ENCODE peak calls at places on chromosomes 12 and 14, in nine cellular contexts. K is lower lobe of right lung, C is adrenal gland, D is mammary epithelial cell, P is lower leg skin, G is heart left ventricle, Z is fibroblast of pulmonary artery, N is bronchial epithelial cell, I is A549. V is an unnamed sample.

GRCh38 chr14:79552778-79553177 is 658.5 kb downstream of the DIO2 start:
- DNase-seq in Z (no peak), K (no peak), G (no peak), C (no peak), N (no peak), I (no peak), P (no peak), D (no peak), V (no peak)

GRCh38 chr12:25852792-25853191 is 105.7 kb upstream of the RASSF8 start:
- DNase-seq in Z (peak), I (no peak), K (no peak), N (peak), D (peak), G (no peak), P (no peak), C (no peak), V (no peak)

GRCh38 chr12:118212627-118213026 is 76.7 kb downstream of the PEBP1 start:
- DNase-seq in P (no peak), G (no peak), K (no peak), C (no peak), I (no peak), N (no peak), Z (no peak), D (no peak), V (no peak)

GRCh38 chr12:22443379-22444316 is 100.7 kb downstream of the C2CD5 start:
- DNase-seq in P (peak), D (peak), Z (peak), N (peak), C (peak), K (peak), G (no peak), I (peak), V (peak)

GRCh38 chr12:125178222-125178621 is 113.0 kb downstream of the AACS start:
- DNase-seq in I (no peak), K (no peak), D (no peak), Z (no peak), N (no peak), C (no peak), P (no peak), G (no peak), V (no peak)

GRCh38 chr14:31969371-31969770 is 107.7 kb upstream of the ARHGAP5 start:
- DNase-seq in I (no peak), P (no peak), G (no peak), D (no peak), C (no peak), N (no peak), Z (no peak), K (no peak), V (no peak)

GRCh38 chr14:21023174-21023573 is 1.7 kb downstream of the NDRG2 start:
- DNase-seq in Z (no peak), K (no peak), P (peak), C (no peak), D (no peak), N (no peak), I (no peak), G (no peak), V (no peak)

GRCh38 chr14:20499108-20499507 is 6.2 kb upstream of the RNASE10 start:
- DNase-seq in Z (no peak), I (no peak), C (no peak), K (no peak), P (no peak), D (peak), G (no peak), N (no peak), V (no peak)

GRCh38 chr12:84159245-84159644 is 753.4 kb downstream of the SLC6A15 start:
- DNase-seq in C (no peak), P (no peak), N (no peak), K (no peak), I (no peak), Z (no peak), D (no peak), G (no peak), V (no peak)

GRCh38 chr14:72809063-72809462 is 84.8 kb downstream of the DPF3 start:
- DNase-seq in Z (no peak), C (peak), P (no peak), D (no peak), K (no peak), G (no peak), N (no peak), I (no peak), V (no peak)

GRCh38 chr14:52355016-52355430 is 40.9 kb downstream of the PTGER2 start:
- DNase-seq in C (no peak), Z (peak), I (no peak), N (peak), K (no peak), D (peak), G (no peak), P (no peak), V (peak)

GRCh38 chr14:20503905-20504304 is 1.4 kb upstream of the RNASE10 start:
- DNase-seq in G (no peak), I (no peak), P (no peak), N (no peak), C (no peak), K (no peak), D (no peak), Z (no peak), V (no peak)

GRCh38 chr12:71071466-71072097 is 86.2 kb downstream of the TSPAN8 start:
- DNase-seq in I (no peak), D (no peak), Z (no peak), C (no peak), G (no peak), K (no peak), P (no peak), N (peak), V (peak)

GRCh38 chr12:99906786-99907185 is 78.0 kb downstream of the ANKS1B start:
- DNase-seq in C (no peak), Z (no peak), G (no peak), N (no peak), P (no peak), I (no peak), D (no peak), K (no peak), V (no peak)

GRCh38 chr14:76687611-76688372 is 73.5 kb upstream of the VASH1 start:
- DNase-seq in K (no peak), G (no peak), D (peak), I (no peak), C (no peak), Z (no peak), N (peak), P (no peak), V (no peak)

GRCh38 chr12:107826276-107826675 is 51.8 kb downstream of the ASCL4 start:
- DNase-seq in P (no peak), C (no peak), N (no peak), I (no peak), D (no peak), Z (no peak), G (no peak), K (no peak), V (no peak)

GRCh38 chr14:92737206-92737605 is 11.2 kb downstream of the LGMN start:
- DNase-seq in Z (no peak), C (no peak), K (no peak), P (no peak), I (no peak), G (no peak), N (no peak), D (no peak), V (no peak)

GRCh38 chr14:105247715-105248367 is 492 bp upstream of the BTBD6 start:
- DNase-seq in C (no peak), G (no peak), P (no peak), K (peak), N (no peak), D (no peak), I (no peak), Z (no peak), V (no peak)

GRCh38 chr12:131093971-131094830 is 140.5 kb downstream of the ADGRD1 start:
- DNase-seq in K (peak), P (peak), D (no peak), I (no peak), Z (no peak), G (peak), N (no peak), C (no peak), V (no peak)

GRCh38 chr14:21436567-21437062 is 19.3 kb downstream of the CHD8 start:
- DNase-seq in N (peak), Z (no peak), C (no peak), P (no peak), G (no peak), D (no peak), I (no peak), K (no peak), V (peak)

GRCh38 chr12:54033106-54033979 is 493 bp downstream of the HOXC5 start:
- DNase-seq in G (no peak), C (peak), K (no peak), I (peak), D (peak), N (no peak), Z (no peak), P (no peak), V (no peak)
- H3K4me3 ChIP-seq in G (peak), C (no peak), K (peak), I (peak), D (peak), N (no peak), Z (peak), P (no peak), V (no peak)

GRCh38 chr12:53497461-53497860 is 1.8 kb downstream of the MAP3K12 start:
- DNase-seq in D (no peak), N (no peak), I (no peak), P (peak), K (no peak), C (no peak), Z (no peak), G (no peak), V (no peak)
- H3K4me3 ChIP-seq in D (no peak), N (no peak), I (no peak), P (no peak), K (no peak), C (no peak), Z (no peak), G (no peak), V (no peak)

GRCh38 chr12:93381183-93381975 is 3.7 kb downstream of the NUDT4 start:
- DNase-seq in C (no peak), G (no peak), P (no peak), I (no peak), D (no peak), Z (no peak), K (no peak), N (peak), V (peak)
- H3K4me3 ChIP-seq in C (peak), G (peak), P (no peak), I (no peak), D (peak), Z (peak), K (peak), N (peak), V (no peak)

GRCh38 chr14:36690301-36691020 is 28.8 kb downstream of the PAX9 start:
- DNase-seq in I (peak), G (no peak), N (peak), P (no peak), K (no peak), D (peak), Z (peak), C (no peak), V (peak)
- H3K4me3 ChIP-seq in I (no peak), G (no peak), N (no peak), P (no peak), K (no peak), D (no peak), Z (no peak), C (no peak), V (no peak)

GRCh38 chr12:120932058-120932457 is 27.9 kb upstream of the SPPL3 start:
- DNase-seq in N (no peak), I (no peak), K (no peak), G (no peak), P (no peak), Z (no peak), D (no peak), C (no peak), V (no peak)
- H3K4me3 ChIP-seq in N (no peak), I (no peak), K (no peak), G (no peak), P (no peak), Z (no peak), D (no peak), C (no peak), V (no peak)

GRCh38 chr14:81301813-81302212 is 81.1 kb upstream of the GTF2A1 start:
- DNase-seq in C (no peak), D (no peak), N (no peak), K (no peak), G (no peak), I (no peak), Z (no peak), P (no peak), V (no peak)

GRCh38 chr14:81302613-81303012 is 81.9 kb upstream of the GTF2A1 start:
- DNase-seq in G (no peak), Z (no peak), P (no peak), D (no peak), C (no peak), N (no peak), I (no peak), K (no peak), V (no peak)

GRCh38 chr14:81305743-81306142 is 85.0 kb upstream of the GTF2A1 start:
- DNase-seq in I (no peak), D (no peak), Z (no peak), N (no peak), C (no peak), P (no peak), G (no peak), K (no peak), V (no peak)

GRCh38 chr14:81301371-81301770 is 80.6 kb upstream of the GTF2A1 start:
- DNase-seq in K (no peak), C (no peak), N (no peak), Z (no peak), I (no peak), P (no peak), G (no peak), D (no peak), V (no peak)

DNA sequence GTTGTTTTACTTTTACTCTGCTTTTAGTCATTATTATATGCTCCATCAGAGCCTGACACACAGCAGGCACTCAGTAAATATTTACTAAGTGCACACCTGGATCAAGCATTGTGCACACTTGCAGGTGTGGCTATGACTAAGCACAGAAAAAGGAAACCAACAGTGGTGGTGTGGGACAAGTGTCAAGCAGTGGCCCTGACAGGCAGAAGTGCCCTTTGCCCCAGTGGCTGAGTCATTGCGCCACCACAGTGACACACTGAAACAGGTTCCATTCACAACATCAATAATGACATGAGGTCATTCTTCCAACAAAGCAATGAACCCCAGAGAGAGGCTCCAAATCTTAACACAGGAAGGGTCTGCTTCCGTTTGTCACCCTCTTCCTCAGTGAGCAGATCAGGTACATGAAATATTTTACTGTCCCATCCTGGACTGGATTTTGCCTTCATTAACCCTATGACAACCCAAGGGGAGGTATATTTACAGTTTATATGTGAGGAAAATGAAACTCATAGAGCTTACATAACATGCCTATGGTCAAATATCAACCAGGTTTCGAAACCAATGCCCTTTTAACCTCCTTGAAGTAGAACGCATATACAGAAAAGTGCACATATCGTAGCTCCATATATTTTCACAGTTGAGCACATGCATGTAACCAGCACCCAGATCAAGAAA is 82.6 kb upstream of the GTF2A1 start:
- DNase-seq in N (peak), Z (no peak), P (peak), C (peak), G (peak), K (peak), D (peak), I (no peak), V (no peak)
- H3K4me3 ChIP-seq in N (no peak), Z (no peak), P (no peak), C (no peak), G (no peak), K (no peak), D (no peak), I (no peak), V (no peak)

GRCh38 chr12:122523280-122523679 is 3.5 kb downstream of the RSRC2 start:
- DNase-seq in K (no peak), C (peak), D (peak), I (no peak), G (no peak), Z (peak), P (no peak), N (no peak), V (no peak)
- H3K4me3 ChIP-seq in K (peak), C (no peak), D (peak), I (peak), G (peak), Z (peak), P (no peak), N (no peak), V (no peak)

GRCh38 chr12:6468283-6468575 is 2.2 kb downstream of the VAMP1 start:
- DNase-seq in Z (no peak), D (no peak), G (no peak), K (no peak), N (peak), P (no peak), I (no peak), C (no peak), V (no peak)
- H3K4me3 ChIP-seq in Z (no peak), D (no peak), G (no peak), K (no peak), N (no peak), P (no peak), I (no peak), C (no peak), V (no peak)

GRCh38 chr12:31728289-31728916 is 418 bp downstream of the AMN1 start:
- DNase-seq in K (peak), Z (no peak), C (peak), D (no peak), N (peak), P (no peak), I (peak), G (no peak), V (peak)

GRCh38 chr12:31727197-31727596 is 1.6 kb downstream of the AMN1 start:
- DNase-seq in C (no peak), N (no peak), D (no peak), I (no peak), G (no peak), P (no peak), Z (no peak), K (no peak), V (no peak)

GRCh38 chr12:31726575-31726974 is 2.2 kb downstream of the AMN1 start:
- DNase-seq in P (no peak), K (no peak), I (no peak), G (no peak), N (no peak), Z (no peak), D (no peak), C (no peak), V (no peak)

GRCh38 chr12:31728917-31729640 is at the start of gene AMN1:
- DNase-seq in Z (peak), K (peak), P (peak), G (peak), D (peak), C (peak), I (peak), N (peak), V (peak)

GRCh38 chr12:31729728-31730127 is 907 bp upstream of the AMN1 start:
- DNase-seq in P (no peak), N (no peak), C (no peak), D (no peak), K (no peak), Z (no peak), I (no peak), G (no peak), V (no peak)
- H3K4me3 ChIP-seq in P (peak), N (peak), C (peak), D (peak), K (peak), Z (peak), I (peak), G (peak), V (peak)

GRCh38 chr14:103105580-103106168 is 11.1 kb downstream of the EXOC3L4 start:
- DNase-seq in D (no peak), Z (no peak), C (no peak), G (no peak), I (no peak), P (no peak), K (no peak), N (no peak), V (no peak)

GRCh38 chr14:103102689-103103260 is 8.2 kb downstream of the EXOC3L4 start:
- DNase-seq in C (no peak), D (no peak), Z (no peak), I (no peak), G (no peak), P (no peak), K (no peak), N (no peak), V (no peak)

GRCh38 chr14:103103461-103104388 is 9.2 kb downstream of the EXOC3L4 start:
- DNase-seq in D (peak), I (peak), G (peak), C (peak), N (peak), Z (peak), K (peak), P (no peak), V (peak)

GRCh38 chr14:103104389-103104653 is 9.8 kb downstream of the EXOC3L4 start:
- DNase-seq in I (no peak), D (no peak), P (no peak), N (no peak), C (no peak), G (no peak), K (no peak), Z (no peak), V (no peak)

DNA sequence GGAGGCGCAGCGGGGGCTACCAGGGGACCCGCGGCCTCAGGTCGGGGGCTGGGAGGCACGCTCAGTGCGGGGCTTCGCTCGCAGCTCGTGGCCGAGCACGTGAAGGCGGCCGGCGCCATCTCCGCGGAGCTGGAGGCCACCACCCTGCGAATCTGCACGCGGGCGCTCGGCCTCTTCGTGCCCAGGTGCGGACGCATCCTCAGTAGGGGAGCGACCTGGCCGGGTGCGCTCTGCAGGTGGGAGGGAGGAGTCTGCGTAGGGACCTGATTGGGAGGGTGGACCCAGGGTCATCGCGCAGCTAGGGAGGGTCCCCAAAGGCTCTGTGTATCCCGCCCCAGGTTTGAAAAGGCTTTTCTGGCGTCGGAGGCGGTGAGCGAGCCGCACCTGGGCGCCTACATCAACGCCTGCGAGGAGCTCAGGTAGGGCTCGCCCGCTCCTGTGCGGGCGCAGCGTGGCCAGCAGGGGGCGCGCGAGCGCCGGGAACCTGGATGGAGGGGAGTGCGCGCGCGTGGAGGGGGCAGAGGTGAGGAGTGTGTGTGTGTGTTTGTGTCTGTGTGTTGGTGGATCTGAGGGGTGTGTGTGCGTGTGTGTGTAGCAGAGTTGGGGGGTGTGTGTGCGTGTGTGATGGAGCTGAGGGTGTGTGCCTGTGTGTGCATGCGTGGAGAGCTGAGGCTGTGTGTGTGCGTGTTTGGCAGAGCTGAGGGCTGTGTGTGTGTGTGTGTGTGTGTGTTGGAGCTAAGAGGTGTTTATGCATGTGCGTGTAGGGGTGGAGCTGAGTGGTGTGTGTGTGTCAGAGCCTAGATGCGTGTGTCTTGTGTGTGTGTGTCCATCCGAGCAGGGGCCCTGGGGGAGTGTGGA is 10.4 kb downstream of the EXOC3L4 start:
- DNase-seq in P (peak), K (peak), C (peak), Z (peak), D (peak), N (no peak), I (no peak), G (peak), V (peak)
- H3K4me3 ChIP-seq in P (no peak), K (peak), C (no peak), Z (no peak), D (no peak), N (no peak), I (peak), G (no peak), V (no peak)

V was measured in SJSA1.